ENCODE peak calls at places on chromosomes 7 and 10, in seven cellular contexts. Z is Caki2, B is cardiac fibroblast, S is mesothelial cell of epicardium, I is fibroblast of the conjunctiva, T is Calu3, A is heart right ventricle. R is an unnamed sample.

GRCh38 chr10:123442901-123443300 is 223.3 kb upstream of the GPR26 start:
- DNase-seq in Z (no peak), B (no peak), S (no peak), I (no peak), T (no peak), A (no peak), R (no peak)

GRCh38 chr10:11831520-11831951 is 8.4 kb downstream of the PROSER2 start:
- DNase-seq in Z (no peak), B (no peak), S (no peak), I (peak), T (peak), A (no peak), R (no peak)

GRCh38 chr10:105189464-105189800 is 548.3 kb downstream of the SORCS3 start:
- DNase-seq in Z (peak), B (no peak), S (no peak), I (no peak), T (no peak), A (no peak), R (no peak)

GRCh38 chr7:77330169-77330882 is 85.8 kb downstream of the GSAP start:
- DNase-seq in Z (no peak), B (peak), S (no peak), I (no peak), T (no peak), A (no peak), R (no peak)

GRCh38 chr10:29646238-29646902 is 11.6 kb upstream of the SVIL start:
- DNase-seq in Z (peak), B (peak), S (no peak), I (peak), T (no peak), A (no peak), R (peak)

GRCh38 chr10:112721080-112721698 is 228.9 kb upstream of the TCF7L2 start:
- DNase-seq in Z (no peak), B (peak), S (no peak), I (no peak), T (peak), A (no peak), R (peak)

GRCh38 chr7:132793474-132793873 is 217.2 kb upstream of the PLXNA4 start:
- DNase-seq in Z (no peak), B (peak), S (no peak), I (no peak), T (no peak), A (no peak), R (no peak)

GRCh38 chr10:116521424-116522305 is 24.1 kb upstream of the PNLIP start:
- DNase-seq in Z (peak), B (peak), S (no peak), I (peak), T (peak), A (no peak), R (peak)

GRCh38 chr7:20307119-20307518 is 23.6 kb upstream of the ITGB8 start:
- DNase-seq in Z (peak), B (peak), S (no peak), I (no peak), T (peak), A (no peak), R (no peak)

GRCh38 chr7:66452165-66452564 is 176.5 kb upstream of the KCTD7 start:
- DNase-seq in Z (no peak), B (peak), S (no peak), I (no peak), T (no peak), A (no peak), R (peak)

GRCh38 chr7:44887293-44887692 is 2.0 kb upstream of the PURB start:
- DNase-seq in Z (no peak), B (no peak), S (no peak), I (no peak), T (no peak), A (no peak), R (no peak)

GRCh38 chr10:89450901-89451300 is 36.5 kb downstream of the IFIT5 start:
- DNase-seq in Z (no peak), B (no peak), S (no peak), I (no peak), T (no peak), A (no peak), R (no peak)

GRCh38 chr7:80443336-80443735 is 68.5 kb downstream of the GNAT3 start:
- DNase-seq in Z (no peak), B (peak), S (no peak), I (no peak), T (no peak), A (no peak), R (no peak)

GRCh38 chr7:55588379-55588699 is 16.0 kb upstream of the VOPP1 start:
- DNase-seq in Z (no peak), B (no peak), S (no peak), I (no peak), T (no peak), A (no peak), R (no peak)

GRCh38 chr7:31986878-31987518 is 83.2 kb downstream of the PDE1C start:
- DNase-seq in Z (no peak), B (peak), S (no peak), I (no peak), T (no peak), A (no peak), R (no peak)

GRCh38 chr7:157549612-157550299 is 213.0 kb downstream of the DNAJB6 start:
- DNase-seq in Z (no peak), B (no peak), S (no peak), I (no peak), T (no peak), A (no peak), R (no peak)

GRCh38 chr10:120459185-120459584 is 2.2 kb downstream of the PLPP4 start:
- DNase-seq in Z (no peak), B (no peak), S (no peak), I (no peak), T (no peak), A (no peak), R (no peak)

GRCh38 chr7:26782501-26782900 is 81.9 kb downstream of the SKAP2 start:
- DNase-seq in Z (peak), B (no peak), S (no peak), I (no peak), T (no peak), A (no peak), R (no peak)

GRCh38 chr7:66921396-66921917 is 432 bp downstream of the TMEM248 start:
- DNase-seq in Z (no peak), B (peak), S (no peak), I (no peak), T (no peak), A (no peak), R (no peak)

GRCh38 chr10:125472037-125472607 is 210.8 kb downstream of the TEX36 start:
- DNase-seq in Z (no peak), B (no peak), S (no peak), I (no peak), T (no peak), A (no peak), R (no peak)

GRCh38 chr7:80040335-80040734 is 94.3 kb upstream of the GNAI1 start:
- DNase-seq in Z (no peak), B (no peak), S (no peak), I (no peak), T (no peak), A (no peak), R (no peak)

GRCh38 chr10:68153473-68154210 is 44.4 kb downstream of the MYPN start:
- DNase-seq in Z (peak), B (peak), S (no peak), I (peak), T (peak), A (no peak), R (peak)

GRCh38 chr7:107045980-107046379 is 1.5 kb downstream of the PRKAR2B start:
- DNase-seq in Z (peak), B (peak), S (no peak), I (peak), T (no peak), A (no peak), R (no peak)

GRCh38 chr7:7909376-7909775 is 59.2 kb upstream of the GLCCI1 start:
- DNase-seq in Z (no peak), B (peak), S (no peak), I (no peak), T (no peak), A (no peak), R (no peak)

GRCh38 chr7:155456772-155457543 is 971 bp upstream of the EN2 start:
- DNase-seq in Z (peak), B (peak), S (no peak), I (peak), T (peak), A (peak), R (peak)

GRCh38 chr7:10855583-10855982 is 118.1 kb upstream of the PHF14 start:
- DNase-seq in Z (no peak), B (no peak), S (no peak), I (no peak), T (no peak), A (peak), R (no peak)

GRCh38 chr7:157495594-157495993 is 158.8 kb downstream of the DNAJB6 start:
- DNase-seq in Z (no peak), B (no peak), S (no peak), I (no peak), T (no peak), A (no peak), R (no peak)

GRCh38 chr10:54900584-54900983 is 99.6 kb upstream of the PCDH15 start:
- DNase-seq in Z (no peak), B (no peak), S (no peak), I (no peak), T (no peak), A (no peak), R (no peak)

R was measured in stromal cell of bone marrow.